ENCODE peak calls at places on chromosomes 2 and 18, in five cellular contexts. D is epithelial cell of esophagus, N is heart left ventricle, I is spleen, F is fibroblast of mammary gland. T is an unnamed sample.

GRCh38 chr18:34158881-34159690 is 65.6 kb downstream of the NOL4 start:
- DNase-seq in N (peak), F (peak), I (peak), D (peak), T (peak)

GRCh38 chr2:30645081-30645744 is 162.0 kb downstream of the CAPN13 start:
- DNase-seq in D (no peak), F (no peak), I (no peak), N (no peak), T (no peak)

GRCh38 chr2:179677148-179677688 is 184.2 kb downstream of the ZNF385B start:
- DNase-seq in D (no peak), I (no peak), F (no peak), N (no peak), T (no peak)

GRCh38 chr2:145854039-145854755 is 1334.3 kb upstream of the ZEB2 start:
- DNase-seq in I (no peak), F (no peak), N (no peak), D (no peak), T (no peak)

GRCh38 chr2:10372195-10372861 is 69.6 kb downstream of the HPCAL1 start:
- DNase-seq in I (no peak), F (no peak), D (no peak), N (no peak), T (no peak)

GRCh38 chr2:5510082-5510481 is 182.1 kb upstream of the SOX11 start:
- DNase-seq in I (no peak), F (no peak), N (no peak), D (no peak), T (no peak)

GRCh38 chr2:22355816-22356433 is 1029.1 kb upstream of the KLHL29 start:
- DNase-seq in D (peak), I (no peak), N (peak), F (peak), T (peak)

GRCh38 chr2:62474173-62474572 is 31.8 kb downstream of the TMEM17 start:
- DNase-seq in I (no peak), N (no peak), F (no peak), D (no peak), T (no peak)

GRCh38 chr2:121087117-121087516 is 197.9 kb downstream of the TFCP2L1 start:
- DNase-seq in I (no peak), N (no peak), F (no peak), D (no peak), T (no peak)

GRCh38 chr18:67938691-67939090 is 422.2 kb upstream of the DSEL start:
- DNase-seq in F (peak), I (no peak), N (no peak), D (no peak), T (no peak)

GRCh38 chr18:78974115-78974740 is 5.4 kb upstream of the SALL3 start:
- DNase-seq in F (no peak), N (no peak), I (no peak), D (no peak), T (no peak)

GRCh38 chr2:169073972-169074751 is 4.8 kb downstream of the DHRS9 start:
- DNase-seq in I (no peak), N (no peak), F (peak), D (peak), T (peak)

GRCh38 chr2:50596521-50596920 is 435.4 kb downstream of the NRXN1 start:
- DNase-seq in I (no peak), F (no peak), N (no peak), D (no peak), T (no peak)

GRCh38 chr2:173989160-173989885 is 24.1 kb upstream of the SP3 start:
- DNase-seq in F (no peak), N (no peak), D (no peak), I (no peak), T (no peak)

GRCh38 chr2:113891265-113891959 is 1.5 kb downstream of the ACTR3 start:
- DNase-seq in N (no peak), I (no peak), F (no peak), D (peak), T (no peak)

GRCh38 chr2:169225906-169226305 is 136.4 kb downstream of the LRP2 start:
- DNase-seq in D (peak), F (no peak), I (no peak), N (no peak), T (no peak)

GRCh38 chr18:50465211-50466153 is 90.6 kb downstream of the SKA1 start:
- DNase-seq in N (no peak), I (no peak), D (peak), F (no peak), T (no peak)

GRCh38 chr2:55518846-55519167 is 711 bp upstream of the CFAP36 start:
- DNase-seq in F (no peak), I (no peak), N (no peak), D (no peak), T (no peak)

GRCh38 chr2:1651131-1652066 is 92.9 kb downstream of the PXDN start:
- DNase-seq in F (no peak), D (no peak), N (no peak), I (peak), T (no peak)

GRCh38 chr2:100178085-100178788 is 35.8 kb upstream of the AFF3 start:
- DNase-seq in D (peak), I (no peak), F (peak), N (no peak), T (no peak)

GRCh38 chr2:45439788-45440773 is 171.0 kb downstream of the SRBD1 start:
- DNase-seq in N (no peak), I (no peak), D (no peak), F (peak), T (no peak)

GRCh38 chr18:49757513-49758262 is 55.6 kb downstream of the ACAA2 start:
- DNase-seq in D (peak), I (no peak), F (no peak), N (no peak), T (no peak)

GRCh38 chr2:3596891-3597290 is 2.0 kb downstream of the COLEC11 start:
- DNase-seq in D (no peak), I (no peak), N (no peak), F (no peak), T (no peak)

GRCh38 chr18:25058520-25058919 is 293.4 kb downstream of the ZNF521 start:
- DNase-seq in D (no peak), F (no peak), N (no peak), I (no peak), T (no peak)

GRCh38 chr2:19358242-19359020 is at the start of gene OSR1:
- DNase-seq in F (peak), N (peak), I (peak), D (peak), T (no peak)

GRCh38 chr2:216281316-216281715 is 91.0 kb downstream of the MARCHF4 start:
- DNase-seq in I (no peak), N (no peak), F (no peak), D (no peak), T (no peak)

GRCh38 chr2:27715318-27716165 is 51.9 kb downstream of the SLC4A1AP start:
- DNase-seq in N (peak), D (peak), F (peak), I (no peak), T (no peak)

GRCh38 chr2:127586746-127587295 is 51.3 kb downstream of the MYO7B start:
- DNase-seq in N (no peak), D (no peak), I (peak), F (no peak), T (no peak)

GRCh38 chr2:233542507-233542906 is 24.1 kb downstream of the USP40 start:
- DNase-seq in F (peak), D (peak), I (no peak), N (no peak), T (no peak)

GRCh38 chr2:240524963-240525718 is 32.6 kb downstream of the ANKMY1 start:
- DNase-seq in N (no peak), D (no peak), F (no peak), I (peak), T (no peak)

GRCh38 chr2:73832905-73833304 is 4.1 kb downstream of the STAMBP start:
- DNase-seq in D (peak), F (peak), I (no peak), N (no peak), T (no peak)

GRCh38 chr2:197273485-197273884 is 37.1 kb downstream of the ANKRD44 start:
- DNase-seq in N (peak), I (no peak), F (no peak), D (no peak), T (no peak)

GRCh38 chr18:47720741-47721140 is 209.7 kb downstream of the SMAD2 start:
- DNase-seq in D (no peak), I (no peak), F (no peak), N (no peak), T (no peak)

GRCh38 chr2:42755161-42755900 is 8.6 kb downstream of the OXER1 start:
- DNase-seq in I (no peak), D (no peak), F (peak), N (no peak), T (no peak)
- H3K4me3 ChIP-seq in I (no peak), D (no peak), F (no peak), N (no peak), T (no peak)

GRCh38 chr2:95207111-95207961 is at the start of gene ZNF892:
- DNase-seq in I (peak), F (peak), N (peak), D (peak), T (peak)
- TF ChIP-seq CTCF in I (peak), F (peak), N (peak), D (peak), T (peak)

DNA sequence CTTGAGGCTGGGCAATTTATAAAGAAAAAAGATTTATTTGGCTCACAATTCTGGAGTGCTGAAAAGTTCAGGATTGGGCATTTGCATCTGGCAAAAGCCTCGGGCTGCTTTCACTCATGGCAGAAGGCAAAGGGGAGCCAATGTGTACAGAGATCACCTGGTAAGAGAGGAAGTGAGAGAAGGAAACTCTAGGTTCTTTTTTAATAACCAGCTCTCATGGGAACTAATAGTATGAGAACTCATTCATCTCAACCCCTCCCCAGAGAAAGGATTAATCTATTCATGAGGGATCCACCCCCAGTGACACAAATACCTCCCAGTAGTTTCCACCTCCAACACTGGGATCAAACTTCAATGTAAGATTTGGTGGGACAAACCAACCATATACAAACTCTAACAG is 129.0 kb downstream of the EVA1A start:
- DNase-seq in F (no peak), I (peak), D (no peak), N (no peak), T (no peak)
- H3K4me3 ChIP-seq in F (no peak), I (no peak), D (no peak), N (no peak), T (no peak)

DNA sequence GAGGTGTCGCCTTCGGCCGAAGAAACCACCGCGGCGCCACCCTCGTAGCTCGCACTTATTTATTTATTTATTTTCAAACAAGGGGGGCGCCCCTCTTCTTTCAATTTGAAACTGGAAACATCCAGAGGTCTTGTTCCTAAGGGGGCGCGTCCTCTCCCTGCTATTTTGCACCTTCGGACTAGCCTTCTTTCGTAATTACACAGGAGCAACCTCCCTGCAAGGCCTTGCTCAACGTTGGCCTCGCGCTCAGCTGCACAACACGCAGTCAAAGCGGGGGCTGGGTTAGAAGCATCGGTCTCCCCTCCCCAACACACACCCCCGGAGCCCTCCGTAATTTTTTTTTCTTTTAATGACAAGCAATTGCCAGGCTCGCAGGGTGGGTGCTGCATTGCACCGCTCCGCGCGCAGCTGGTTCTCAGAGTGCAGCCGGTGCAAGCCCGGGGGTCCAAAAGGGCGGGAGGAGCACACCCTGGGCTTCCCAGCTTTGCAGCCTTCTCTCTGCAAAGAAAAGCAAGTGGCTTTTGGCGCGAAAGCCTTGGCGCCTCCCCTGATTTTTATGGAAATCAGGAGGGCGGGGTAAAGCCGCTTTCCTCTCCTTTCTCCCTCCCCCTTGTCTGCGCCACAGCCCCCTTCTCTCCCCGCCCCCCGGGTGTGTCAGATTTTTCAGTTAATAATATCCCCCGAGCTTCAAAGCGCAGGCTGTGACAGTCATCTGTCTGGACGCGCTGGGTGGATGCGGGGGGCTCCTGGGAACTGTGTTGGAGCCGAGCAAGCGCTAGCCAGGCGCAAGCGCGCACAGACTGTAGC is at the start of gene MYCN:
- DNase-seq in N (no peak), I (no peak), D (peak), F (peak), T (no peak)
- TF ChIP-seq CTCF in N (peak), I (no peak), D (peak), F (peak), T (peak)

GRCh38 chr2:163751696-163752095 is 15.9 kb upstream of the FIGN start:
- DNase-seq in D (peak), N (no peak), F (no peak), I (no peak), T (no peak)

GRCh38 chr2:163752252-163752651 is 16.4 kb upstream of the FIGN start:
- DNase-seq in D (peak), F (no peak), N (no peak), I (no peak), T (no peak)

GRCh38 chr2:163756588-163756987 is 20.8 kb upstream of the FIGN start:
- DNase-seq in I (no peak), N (no peak), F (no peak), D (no peak), T (no peak)

GRCh38 chr2:163755366-163755765 is 19.6 kb upstream of the FIGN start:
- DNase-seq in F (no peak), D (no peak), I (no peak), N (no peak), T (no peak)

DNA sequence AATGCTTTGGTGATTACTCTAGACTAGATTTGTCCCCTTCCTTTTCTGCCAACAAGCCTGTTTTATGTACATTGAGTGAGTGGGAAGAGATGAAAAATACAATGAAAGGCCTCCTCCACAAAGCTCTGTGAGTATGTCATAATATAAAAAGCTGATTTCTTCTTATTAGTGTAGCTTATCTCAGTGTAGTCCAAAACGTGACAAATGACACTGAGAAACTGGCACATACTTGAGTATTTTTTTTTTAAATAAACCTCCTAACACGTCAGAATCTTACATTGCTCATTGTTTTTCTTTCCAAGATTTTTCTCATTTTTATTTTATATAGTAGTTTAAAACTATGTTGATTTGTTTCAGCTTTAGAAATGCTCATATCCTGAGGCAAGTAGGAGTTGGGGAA is 17.9 kb upstream of the FIGN start:
- DNase-seq in N (no peak), I (no peak), F (no peak), D (no peak), T (no peak)
- H3K4me3 ChIP-seq in N (no peak), I (no peak), F (no peak), D (no peak), T (no peak)

GRCh38 chr18:61435064-61435652 is 101.9 kb downstream of the CDH20 start:
- DNase-seq in N (no peak), I (no peak), D (peak), F (peak), T (no peak)
- TF ChIP-seq CTCF in N (peak), I (no peak), D (peak), F (peak), T (peak)

GRCh38 chr18:9803698-9804516 is 81.9 kb upstream of the TXNDC2 start:
- DNase-seq in D (no peak), N (peak), I (no peak), F (no peak), T (no peak)

GRCh38 chr18:9802774-9803697 is 82.7 kb upstream of the TXNDC2 start:
- DNase-seq in D (no peak), F (peak), N (no peak), I (no peak), T (no peak)

GRCh38 chr18:9806905-9807304 is 78.9 kb upstream of the TXNDC2 start:
- DNase-seq in F (no peak), N (no peak), I (no peak), D (no peak), T (no peak)

GRCh38 chr18:9804517-9805104 is 81.2 kb upstream of the TXNDC2 start:
- DNase-seq in N (peak), F (no peak), I (no peak), D (no peak), T (no peak)

GRCh38 chr18:9802175-9802747 is 83.5 kb upstream of the TXNDC2 start:
- DNase-seq in D (no peak), N (no peak), I (no peak), F (no peak), T (no peak)
- H3K4me3 ChIP-seq in D (no peak), N (no peak), I (no peak), F (no peak), T (no peak)

GRCh38 chr2:235106874-235107639 is 155.2 kb downstream of the SH3BP4 start:
- DNase-seq in F (peak), I (no peak), D (peak), N (peak), T (peak)
- TF ChIP-seq CTCF in F (peak), I (peak), D (peak), N (peak), T (peak)

DNA sequence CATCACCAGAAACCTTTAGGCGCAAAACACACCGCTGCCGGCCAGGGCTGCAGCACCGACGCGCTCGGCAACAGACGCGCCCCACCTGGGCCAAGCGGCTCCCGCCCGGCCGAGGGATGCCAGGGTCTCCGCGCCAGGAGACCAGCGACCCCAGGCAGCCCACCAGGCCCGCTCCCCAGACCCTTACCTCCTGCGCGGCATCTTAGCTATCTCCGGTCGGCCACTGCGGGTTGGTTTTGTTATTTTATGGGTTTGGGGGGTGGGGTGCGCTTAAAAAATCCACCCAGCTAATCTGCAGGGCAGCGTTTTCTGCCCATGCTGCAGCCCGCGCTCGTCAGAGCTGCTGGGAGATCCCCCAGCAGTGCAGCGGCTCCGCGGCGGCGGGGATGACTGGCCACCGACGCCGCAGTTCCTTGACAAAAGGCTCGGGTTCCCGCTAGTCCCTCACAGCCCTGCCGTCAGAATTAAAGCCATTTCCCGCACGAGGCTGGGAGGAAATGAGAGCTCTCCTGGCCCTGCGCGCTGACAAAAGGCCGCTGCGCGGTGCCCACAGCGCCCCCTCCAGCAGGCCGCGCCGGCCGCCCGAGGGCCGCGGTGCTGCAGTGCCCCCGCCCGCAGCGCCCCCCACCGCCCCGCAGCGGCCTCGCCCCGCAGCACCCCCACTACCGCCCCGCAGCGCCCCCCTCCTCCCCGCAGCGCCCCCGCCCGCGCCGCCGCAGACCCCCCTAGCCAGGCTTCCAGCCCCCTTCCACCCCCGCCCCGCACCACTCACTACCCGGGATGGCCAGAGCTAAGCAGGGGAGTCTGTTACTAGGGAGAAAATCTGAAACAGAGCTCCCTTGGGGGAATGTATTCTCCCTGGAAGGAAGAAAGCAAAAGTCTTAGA is at the start of gene ADD2:
- DNase-seq in I (peak), N (peak), F (peak), D (peak), T (no peak)
- H3K4me3 ChIP-seq in I (peak), N (peak), F (no peak), D (no peak), T (peak)

GRCh38 chr2:182245963-182246362 is 180.9 kb downstream of the PDE1A start:
- DNase-seq in N (no peak), D (peak), I (no peak), F (no peak), T (no peak)

GRCh38 chr2:182247831-182248230 is 179.0 kb downstream of the PDE1A start:
- DNase-seq in F (no peak), I (no peak), N (no peak), D (no peak), T (no peak)

GRCh38 chr2:182252534-182252933 is 174.3 kb downstream of the PDE1A start:
- DNase-seq in I (no peak), N (no peak), F (no peak), D (no peak), T (no peak)

GRCh38 chr2:182248362-182248761 is 178.5 kb downstream of the PDE1A start:
- DNase-seq in D (no peak), N (peak), I (no peak), F (peak), T (no peak)

DNA sequence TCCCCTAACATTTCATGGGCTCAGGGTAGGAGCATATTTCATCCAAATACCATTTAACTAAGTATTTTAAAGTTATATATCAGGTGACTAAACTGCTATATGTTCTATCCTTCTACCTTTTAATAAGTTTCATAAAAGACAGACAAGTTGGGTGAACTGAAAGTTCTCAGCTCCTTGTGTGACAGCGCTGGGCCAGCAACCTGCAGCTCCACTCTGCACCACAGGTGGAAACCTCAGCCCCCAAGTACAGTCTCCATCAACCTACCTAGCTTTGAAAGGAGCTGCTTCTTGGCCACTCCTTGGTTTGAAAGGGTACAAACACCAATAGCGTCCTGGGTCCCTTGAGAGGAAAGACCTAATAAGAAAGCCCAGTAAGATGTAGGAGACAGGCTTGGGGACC is 177.9 kb downstream of the PDE1A start:
- DNase-seq in N (no peak), F (no peak), D (no peak), I (no peak), T (no peak)
- TF ChIP-seq CTCF in N (no peak), F (no peak), D (no peak), I (no peak), T (no peak)